ENCODE peak calls at places on chromosomes 2 and 18, in nine cellular contexts. One of them, this sample, is unnamed.

GRCh38 chr18:63137999-63138448 is 181.5 kb downstream of the BCL2 start:
- DNase-seq in NCI-H446: no peak
- DNase-seq in T-helper 2 cell treated with Interferon-gamma antibody and Interleukin-4, amounts not matched to agents 5 μg/mL and 100 μg/mL, for 36 hours: peak
- DNase-seq in K562: no peak
- DNase-seq in heart right ventricle: peak
- DNase-seq in nephron progenitor cell: no peak
- DNase-seq in fibroblast of pulmonary artery: peak
- DNase-seq in HEK293T: no peak
- DNase-seq in NCI-H1417: no peak
- DNase-seq in this sample: no peak

GRCh38 chr2:221087779-221088178 is 484.3 kb downstream of the EPHA4 start:
- DNase-seq in NCI-H446: no peak
- DNase-seq in T-helper 2 cell treated with Interferon-gamma antibody and Interleukin-4, amounts not matched to agents 5 μg/mL and 100 μg/mL, for 36 hours: no peak
- DNase-seq in K562: no peak
- DNase-seq in heart right ventricle: no peak
- DNase-seq in nephron progenitor cell: no peak
- DNase-seq in fibroblast of pulmonary artery: no peak
- DNase-seq in HEK293T: no peak
- DNase-seq in NCI-H1417: no peak
- DNase-seq in this sample: no peak

GRCh38 chr18:43271593-43272432 is 5.5 kb downstream of the SYT4 start:
- DNase-seq in NCI-H446: peak
- DNase-seq in T-helper 2 cell treated with Interferon-gamma antibody and Interleukin-4, amounts not matched to agents 5 μg/mL and 100 μg/mL, for 36 hours: no peak
- DNase-seq in K562: peak
- DNase-seq in heart right ventricle: peak
- DNase-seq in nephron progenitor cell: peak
- DNase-seq in fibroblast of pulmonary artery: peak
- DNase-seq in HEK293T: peak
- DNase-seq in NCI-H1417: peak
- DNase-seq in this sample: peak

GRCh38 chr2:7972670-7973069 is 709.2 kb upstream of the ID2 start:
- DNase-seq in NCI-H446: no peak
- DNase-seq in T-helper 2 cell treated with Interferon-gamma antibody and Interleukin-4, amounts not matched to agents 5 μg/mL and 100 μg/mL, for 36 hours: no peak
- DNase-seq in K562: no peak
- DNase-seq in heart right ventricle: no peak
- DNase-seq in nephron progenitor cell: no peak
- DNase-seq in fibroblast of pulmonary artery: no peak
- DNase-seq in HEK293T: no peak
- DNase-seq in NCI-H1417: no peak
- DNase-seq in this sample: no peak

GRCh38 chr2:29714333-29714732 is 207.1 kb downstream of the ALK start:
- DNase-seq in NCI-H446: no peak
- DNase-seq in T-helper 2 cell treated with Interferon-gamma antibody and Interleukin-4, amounts not matched to agents 5 μg/mL and 100 μg/mL, for 36 hours: no peak
- DNase-seq in K562: no peak
- DNase-seq in heart right ventricle: no peak
- DNase-seq in nephron progenitor cell: no peak
- DNase-seq in fibroblast of pulmonary artery: no peak
- DNase-seq in HEK293T: no peak
- DNase-seq in NCI-H1417: no peak
- DNase-seq in this sample: no peak

GRCh38 chr2:221400411-221400810 is 171.7 kb downstream of the EPHA4 start:
- DNase-seq in NCI-H446: no peak
- DNase-seq in T-helper 2 cell treated with Interferon-gamma antibody and Interleukin-4, amounts not matched to agents 5 μg/mL and 100 μg/mL, for 36 hours: no peak
- DNase-seq in K562: no peak
- DNase-seq in heart right ventricle: no peak
- DNase-seq in nephron progenitor cell: no peak
- DNase-seq in fibroblast of pulmonary artery: no peak
- DNase-seq in HEK293T: no peak
- DNase-seq in NCI-H1417: no peak
- DNase-seq in this sample: no peak

GRCh38 chr18:77765468-77765867 is 515.8 kb downstream of the GALR1 start:
- DNase-seq in NCI-H446: no peak
- DNase-seq in T-helper 2 cell treated with Interferon-gamma antibody and Interleukin-4, amounts not matched to agents 5 μg/mL and 100 μg/mL, for 36 hours: no peak
- DNase-seq in K562: peak
- DNase-seq in heart right ventricle: no peak
- DNase-seq in nephron progenitor cell: peak
- DNase-seq in fibroblast of pulmonary artery: no peak
- DNase-seq in HEK293T: peak
- DNase-seq in NCI-H1417: peak
- DNase-seq in this sample: no peak

GRCh38 chr2:39452396-39452795 is 15.3 kb upstream of the MAP4K3 start:
- DNase-seq in NCI-H446: no peak
- DNase-seq in T-helper 2 cell treated with Interferon-gamma antibody and Interleukin-4, amounts not matched to agents 5 μg/mL and 100 μg/mL, for 36 hours: no peak
- DNase-seq in K562: no peak
- DNase-seq in heart right ventricle: no peak
- DNase-seq in nephron progenitor cell: no peak
- DNase-seq in fibroblast of pulmonary artery: no peak
- DNase-seq in HEK293T: no peak
- DNase-seq in NCI-H1417: no peak
- DNase-seq in this sample: no peak

GRCh38 chr2:119536209-119536608 is 8.0 kb upstream of the CFAP221 start:
- DNase-seq in NCI-H446: no peak
- DNase-seq in T-helper 2 cell treated with Interferon-gamma antibody and Interleukin-4, amounts not matched to agents 5 μg/mL and 100 μg/mL, for 36 hours: no peak
- DNase-seq in K562: no peak
- DNase-seq in heart right ventricle: no peak
- DNase-seq in nephron progenitor cell: no peak
- DNase-seq in fibroblast of pulmonary artery: no peak
- DNase-seq in HEK293T: peak
- DNase-seq in NCI-H1417: no peak
- DNase-seq in this sample: no peak

GRCh38 chr2:11777066-11777782 is 30.8 kb downstream of the LPIN1 start:
- DNase-seq in NCI-H446: no peak
- DNase-seq in T-helper 2 cell treated with Interferon-gamma antibody and Interleukin-4, amounts not matched to agents 5 μg/mL and 100 μg/mL, for 36 hours: no peak
- DNase-seq in K562: no peak
- DNase-seq in heart right ventricle: no peak
- DNase-seq in nephron progenitor cell: no peak
- DNase-seq in fibroblast of pulmonary artery: no peak
- DNase-seq in HEK293T: no peak
- DNase-seq in NCI-H1417: no peak
- DNase-seq in this sample: no peak

GRCh38 chr2:198296665-198297308 is 492.4 kb downstream of the PLCL1 start:
- DNase-seq in NCI-H446: peak
- DNase-seq in T-helper 2 cell treated with Interferon-gamma antibody and Interleukin-4, amounts not matched to agents 5 μg/mL and 100 μg/mL, for 36 hours: peak
- DNase-seq in K562: peak
- DNase-seq in heart right ventricle: peak
- DNase-seq in nephron progenitor cell: peak
- DNase-seq in fibroblast of pulmonary artery: peak
- DNase-seq in HEK293T: peak
- DNase-seq in NCI-H1417: peak
- DNase-seq in this sample: peak

GRCh38 chr2:181682795-181683517 is 2.6 kb upstream of the NEUROD1 start:
- DNase-seq in NCI-H446: no peak
- DNase-seq in T-helper 2 cell treated with Interferon-gamma antibody and Interleukin-4, amounts not matched to agents 5 μg/mL and 100 μg/mL, for 36 hours: no peak
- DNase-seq in K562: no peak
- DNase-seq in heart right ventricle: no peak
- DNase-seq in nephron progenitor cell: peak
- DNase-seq in fibroblast of pulmonary artery: no peak
- DNase-seq in HEK293T: no peak
- DNase-seq in NCI-H1417: no peak
- DNase-seq in this sample: no peak

GRCh38 chr2:166068981-166069380 is 58.8 kb downstream of the SCN1A start:
- DNase-seq in NCI-H446: no peak
- DNase-seq in T-helper 2 cell treated with Interferon-gamma antibody and Interleukin-4, amounts not matched to agents 5 μg/mL and 100 μg/mL, for 36 hours: no peak
- DNase-seq in K562: no peak
- DNase-seq in heart right ventricle: no peak
- DNase-seq in nephron progenitor cell: no peak
- DNase-seq in fibroblast of pulmonary artery: no peak
- DNase-seq in HEK293T: no peak
- DNase-seq in NCI-H1417: no peak
- DNase-seq in this sample: no peak

GRCh38 chr2:65489269-65489668 is 56.9 kb upstream of the SPRED2 start:
- DNase-seq in NCI-H446: no peak
- DNase-seq in T-helper 2 cell treated with Interferon-gamma antibody and Interleukin-4, amounts not matched to agents 5 μg/mL and 100 μg/mL, for 36 hours: no peak
- DNase-seq in K562: no peak
- DNase-seq in heart right ventricle: no peak
- DNase-seq in nephron progenitor cell: peak
- DNase-seq in fibroblast of pulmonary artery: no peak
- DNase-seq in HEK293T: peak
- DNase-seq in NCI-H1417: peak
- DNase-seq in this sample: no peak

GRCh38 chr2:233822781-233823730 is 31.3 kb downstream of the HJURP start:
- DNase-seq in NCI-H446: no peak
- DNase-seq in T-helper 2 cell treated with Interferon-gamma antibody and Interleukin-4, amounts not matched to agents 5 μg/mL and 100 μg/mL, for 36 hours: no peak
- DNase-seq in K562: no peak
- DNase-seq in heart right ventricle: no peak
- DNase-seq in nephron progenitor cell: no peak
- DNase-seq in fibroblast of pulmonary artery: no peak
- DNase-seq in HEK293T: no peak
- DNase-seq in NCI-H1417: no peak
- DNase-seq in this sample: no peak

GRCh38 chr2:119083416-119083815 is 75.1 kb downstream of the C1QL2 start:
- DNase-seq in NCI-H446: no peak
- DNase-seq in T-helper 2 cell treated with Interferon-gamma antibody and Interleukin-4, amounts not matched to agents 5 μg/mL and 100 μg/mL, for 36 hours: no peak
- DNase-seq in K562: no peak
- DNase-seq in heart right ventricle: no peak
- DNase-seq in nephron progenitor cell: no peak
- DNase-seq in fibroblast of pulmonary artery: no peak
- DNase-seq in HEK293T: no peak
- DNase-seq in NCI-H1417: no peak
- DNase-seq in this sample: no peak

GRCh38 chr2:193695367-193695766 is 1500.6 kb upstream of the TMEFF2 start:
- DNase-seq in NCI-H446: no peak
- DNase-seq in T-helper 2 cell treated with Interferon-gamma antibody and Interleukin-4, amounts not matched to agents 5 μg/mL and 100 μg/mL, for 36 hours: no peak
- DNase-seq in K562: no peak
- DNase-seq in heart right ventricle: no peak
- DNase-seq in nephron progenitor cell: no peak
- DNase-seq in fibroblast of pulmonary artery: peak
- DNase-seq in HEK293T: peak
- DNase-seq in NCI-H1417: peak
- DNase-seq in this sample: peak

GRCh38 chr18:63949068-63949737 is at the start of gene HMSD:
- DNase-seq in NCI-H446: no peak
- DNase-seq in T-helper 2 cell treated with Interferon-gamma antibody and Interleukin-4, amounts not matched to agents 5 μg/mL and 100 μg/mL, for 36 hours: peak
- DNase-seq in K562: peak
- DNase-seq in heart right ventricle: no peak
- DNase-seq in nephron progenitor cell: peak
- DNase-seq in fibroblast of pulmonary artery: no peak
- DNase-seq in HEK293T: peak
- DNase-seq in NCI-H1417: peak
- DNase-seq in this sample: peak

GRCh38 chr2:50514881-50515280 is 517.1 kb downstream of the NRXN1 start:
- DNase-seq in NCI-H446: no peak
- DNase-seq in T-helper 2 cell treated with Interferon-gamma antibody and Interleukin-4, amounts not matched to agents 5 μg/mL and 100 μg/mL, for 36 hours: no peak
- DNase-seq in K562: no peak
- DNase-seq in heart right ventricle: no peak
- DNase-seq in nephron progenitor cell: peak
- DNase-seq in fibroblast of pulmonary artery: no peak
- DNase-seq in HEK293T: no peak
- DNase-seq in NCI-H1417: peak
- DNase-seq in this sample: no peak

GRCh38 chr2:111143107-111143886 is 22.6 kb downstream of the BCL2L11 start:
- DNase-seq in NCI-H446: no peak
- DNase-seq in T-helper 2 cell treated with Interferon-gamma antibody and Interleukin-4, amounts not matched to agents 5 μg/mL and 100 μg/mL, for 36 hours: no peak
- DNase-seq in K562: no peak
- DNase-seq in heart right ventricle: no peak
- DNase-seq in nephron progenitor cell: no peak
- DNase-seq in fibroblast of pulmonary artery: no peak
- DNase-seq in HEK293T: no peak
- DNase-seq in NCI-H1417: no peak
- DNase-seq in this sample: no peak

GRCh38 chr2:217940261-217941220 is 62.3 kb downstream of the TNS1 start:
- DNase-seq in NCI-H446: no peak
- DNase-seq in T-helper 2 cell treated with Interferon-gamma antibody and Interleukin-4, amounts not matched to agents 5 μg/mL and 100 μg/mL, for 36 hours: no peak
- DNase-seq in K562: no peak
- DNase-seq in heart right ventricle: peak
- DNase-seq in nephron progenitor cell: no peak
- DNase-seq in fibroblast of pulmonary artery: no peak
- DNase-seq in HEK293T: no peak
- DNase-seq in NCI-H1417: no peak
- DNase-seq in this sample: no peak

GRCh38 chr2:27191107-27191829 is 20.6 kb upstream of the ATRAID start:
- DNase-seq in NCI-H446: peak
- DNase-seq in T-helper 2 cell treated with Interferon-gamma antibody and Interleukin-4, amounts not matched to agents 5 μg/mL and 100 μg/mL, for 36 hours: no peak
- DNase-seq in K562: peak
- DNase-seq in heart right ventricle: peak
- DNase-seq in nephron progenitor cell: peak
- DNase-seq in fibroblast of pulmonary artery: peak
- DNase-seq in HEK293T: peak
- DNase-seq in NCI-H1417: peak
- DNase-seq in this sample: peak

GRCh38 chr18:457120-457519 is 43.4 kb downstream of the COLEC12 start:
- DNase-seq in NCI-H446: no peak
- DNase-seq in T-helper 2 cell treated with Interferon-gamma antibody and Interleukin-4, amounts not matched to agents 5 μg/mL and 100 μg/mL, for 36 hours: no peak
- DNase-seq in K562: no peak
- DNase-seq in heart right ventricle: peak
- DNase-seq in nephron progenitor cell: peak
- DNase-seq in fibroblast of pulmonary artery: peak
- DNase-seq in HEK293T: peak
- DNase-seq in NCI-H1417: no peak
- DNase-seq in this sample: peak

GRCh38 chr18:57353940-57354461 is 1.6 kb downstream of the ST8SIA3 start:
- DNase-seq in NCI-H446: peak
- DNase-seq in T-helper 2 cell treated with Interferon-gamma antibody and Interleukin-4, amounts not matched to agents 5 μg/mL and 100 μg/mL, for 36 hours: no peak
- DNase-seq in K562: peak
- DNase-seq in heart right ventricle: peak
- DNase-seq in nephron progenitor cell: peak
- DNase-seq in fibroblast of pulmonary artery: peak
- DNase-seq in HEK293T: peak
- DNase-seq in NCI-H1417: peak
- DNase-seq in this sample: peak

GRCh38 chr2:39871291-39871761 is 92.3 kb upstream of the THUMPD2 start:
- DNase-seq in NCI-H446: peak
- DNase-seq in T-helper 2 cell treated with Interferon-gamma antibody and Interleukin-4, amounts not matched to agents 5 μg/mL and 100 μg/mL, for 36 hours: no peak
- DNase-seq in K562: no peak
- DNase-seq in heart right ventricle: no peak
- DNase-seq in nephron progenitor cell: no peak
- DNase-seq in fibroblast of pulmonary artery: peak
- DNase-seq in HEK293T: no peak
- DNase-seq in NCI-H1417: no peak
- DNase-seq in this sample: peak

GRCh38 chr2:30355306-30355705 is 91.7 kb upstream of the LCLAT1 start:
- DNase-seq in NCI-H446: no peak
- DNase-seq in T-helper 2 cell treated with Interferon-gamma antibody and Interleukin-4, amounts not matched to agents 5 μg/mL and 100 μg/mL, for 36 hours: no peak
- DNase-seq in K562: no peak
- DNase-seq in heart right ventricle: no peak
- DNase-seq in nephron progenitor cell: no peak
- DNase-seq in fibroblast of pulmonary artery: no peak
- DNase-seq in HEK293T: no peak
- DNase-seq in NCI-H1417: no peak
- DNase-seq in this sample: no peak

GRCh38 chr2:219542931-219543595 is 546 bp downstream of the CHPF start:
- DNase-seq in NCI-H446: no peak
- DNase-seq in T-helper 2 cell treated with Interferon-gamma antibody and Interleukin-4, amounts not matched to agents 5 μg/mL and 100 μg/mL, for 36 hours: no peak
- DNase-seq in K562: peak
- DNase-seq in heart right ventricle: no peak
- DNase-seq in nephron progenitor cell: peak
- DNase-seq in fibroblast of pulmonary artery: peak
- DNase-seq in HEK293T: peak
- DNase-seq in NCI-H1417: no peak
- DNase-seq in this sample: peak

GRCh38 chr2:159516241-159516758 is 100.0 kb downstream of the BAZ2B start:
- DNase-seq in NCI-H446: no peak
- DNase-seq in T-helper 2 cell treated with Interferon-gamma antibody and Interleukin-4, amounts not matched to agents 5 μg/mL and 100 μg/mL, for 36 hours: no peak
- DNase-seq in K562: peak
- DNase-seq in heart right ventricle: no peak
- DNase-seq in nephron progenitor cell: no peak
- DNase-seq in fibroblast of pulmonary artery: peak
- DNase-seq in HEK293T: peak
- DNase-seq in NCI-H1417: peak
- DNase-seq in this sample: peak

GRCh38 chr2:158723921-158724802 is 71.0 kb upstream of the DAPL1 start:
- DNase-seq in NCI-H446: no peak
- DNase-seq in T-helper 2 cell treated with Interferon-gamma antibody and Interleukin-4, amounts not matched to agents 5 μg/mL and 100 μg/mL, for 36 hours: no peak
- DNase-seq in K562: peak
- DNase-seq in heart right ventricle: no peak
- DNase-seq in nephron progenitor cell: no peak
- DNase-seq in fibroblast of pulmonary artery: no peak
- DNase-seq in HEK293T: peak
- DNase-seq in NCI-H1417: peak
- DNase-seq in this sample: no peak

GRCh38 chr2:203453858-203454451 is 81.1 kb downstream of the RAPH1 start:
- DNase-seq in NCI-H446: peak
- DNase-seq in T-helper 2 cell treated with Interferon-gamma antibody and Interleukin-4, amounts not matched to agents 5 μg/mL and 100 μg/mL, for 36 hours: no peak
- DNase-seq in K562: peak
- DNase-seq in heart right ventricle: peak
- DNase-seq in nephron progenitor cell: peak
- DNase-seq in fibroblast of pulmonary artery: peak
- DNase-seq in HEK293T: peak
- DNase-seq in NCI-H1417: no peak
- DNase-seq in this sample: peak

GRCh38 chr2:42256502-42256901 is 87.3 kb downstream of the EML4 start:
- DNase-seq in NCI-H446: no peak
- DNase-seq in T-helper 2 cell treated with Interferon-gamma antibody and Interleukin-4, amounts not matched to agents 5 μg/mL and 100 μg/mL, for 36 hours: no peak
- DNase-seq in K562: no peak
- DNase-seq in heart right ventricle: no peak
- DNase-seq in nephron progenitor cell: no peak
- DNase-seq in fibroblast of pulmonary artery: peak
- DNase-seq in HEK293T: no peak
- DNase-seq in NCI-H1417: no peak
- DNase-seq in this sample: no peak

This sample was measured in fibroblast of the aortic adventitia.